ENCODE peak calls at places on chromosomes 7 and 10, in nine cellular contexts. One of them, this sample, is unnamed.
A peak's percentile ranks its signal among the peaks of the same experiment; 100 is the strongest.

GRCh38 chr7:80659120-80660055 is 20.9 kb downstream of the CD36 start:
- DNase-seq in COR-L47: peak; percentile 27
- DNase-seq in CD8-positive, alpha-beta memory T cell: no peak
- DNase-seq in anterior cingulate cortex: no peak
- DNase-seq in CD4-positive, alpha-beta memory T cell: no peak
- DNase-seq in AG10803: peak; percentile 34
- DNase-seq in fibroblast of mammary gland: peak; percentile 59
- DNase-seq in WTC11: no peak
- DNase-seq in G401: peak; percentile 29
- DNase-seq in this sample: no peak

GRCh38 chr10:86366033-86366901 is at the start of gene GRID1:
- DNase-seq in CD4-positive, alpha-beta memory T cell: no peak
- DNase-seq in WTC11: peak; percentile 58
- DNase-seq in G401: peak; percentile 22
- DNase-seq in AG10803: no peak
- DNase-seq in fibroblast of mammary gland: no peak
- DNase-seq in anterior cingulate cortex: peak; percentile 77
- DNase-seq in CD8-positive, alpha-beta memory T cell: no peak
- DNase-seq in COR-L47: no peak
- DNase-seq in this sample: peak; percentile 94

GRCh38 chr10:34124522-34125035 is 690.5 kb downstream of the PARD3 start:
- DNase-seq in anterior cingulate cortex: no peak
- DNase-seq in fibroblast of mammary gland: peak; percentile 73
- DNase-seq in G401: no peak
- DNase-seq in CD4-positive, alpha-beta memory T cell: no peak
- DNase-seq in COR-L47: no peak
- DNase-seq in CD8-positive, alpha-beta memory T cell: no peak
- DNase-seq in WTC11: no peak
- DNase-seq in AG10803: peak; percentile 73
- DNase-seq in this sample: no peak

GRCh38 chr7:95861041-95861440 is 88.7 kb downstream of the DYNC1I1 start:
- DNase-seq in AG10803: peak; percentile 46
- DNase-seq in G401: no peak
- DNase-seq in anterior cingulate cortex: no peak
- DNase-seq in COR-L47: no peak
- DNase-seq in CD4-positive, alpha-beta memory T cell: no peak
- DNase-seq in CD8-positive, alpha-beta memory T cell: no peak
- DNase-seq in WTC11: no peak
- DNase-seq in fibroblast of mammary gland: no peak
- DNase-seq in this sample: no peak

GRCh38 chr7:157684596-157685429 is 348.0 kb downstream of the DNAJB6 start:
- DNase-seq in COR-L47: no peak
- DNase-seq in WTC11: peak; percentile 47
- DNase-seq in CD4-positive, alpha-beta memory T cell: no peak
- DNase-seq in AG10803: no peak
- DNase-seq in G401: no peak
- DNase-seq in anterior cingulate cortex: no peak
- DNase-seq in CD8-positive, alpha-beta memory T cell: no peak
- DNase-seq in fibroblast of mammary gland: no peak
- DNase-seq in this sample: no peak

GRCh38 chr10:76357726-76358125 is 926.3 kb downstream of the LRMDA start:
- DNase-seq in fibroblast of mammary gland: no peak
- DNase-seq in G401: no peak
- DNase-seq in anterior cingulate cortex: no peak
- DNase-seq in WTC11: no peak
- DNase-seq in CD8-positive, alpha-beta memory T cell: no peak
- DNase-seq in CD4-positive, alpha-beta memory T cell: no peak
- DNase-seq in COR-L47: no peak
- DNase-seq in AG10803: no peak
- DNase-seq in this sample: no peak

GRCh38 chr7:65554-65953 is 126.8 kb upstream of the FAM20C start:
- DNase-seq in COR-L47: no peak
- DNase-seq in AG10803: peak; percentile 50
- DNase-seq in CD4-positive, alpha-beta memory T cell: no peak
- DNase-seq in anterior cingulate cortex: no peak
- DNase-seq in fibroblast of mammary gland: peak; percentile 69
- DNase-seq in G401: no peak
- DNase-seq in CD8-positive, alpha-beta memory T cell: no peak
- DNase-seq in WTC11: no peak
- DNase-seq in this sample: no peak

GRCh38 chr7:17507717-17508116 is 209.3 kb downstream of the AHR start:
- DNase-seq in COR-L47: no peak
- DNase-seq in G401: no peak
- DNase-seq in anterior cingulate cortex: no peak
- DNase-seq in WTC11: no peak
- DNase-seq in fibroblast of mammary gland: no peak
- DNase-seq in AG10803: no peak
- DNase-seq in CD4-positive, alpha-beta memory T cell: no peak
- DNase-seq in CD8-positive, alpha-beta memory T cell: no peak
- DNase-seq in this sample: no peak

GRCh38 chr10:91536101-91536500 is 96.8 kb downstream of the PPP1R3C start:
- DNase-seq in G401: no peak
- DNase-seq in AG10803: peak; percentile 97
- DNase-seq in fibroblast of mammary gland: peak; percentile 75
- DNase-seq in CD8-positive, alpha-beta memory T cell: no peak
- DNase-seq in COR-L47: no peak
- DNase-seq in CD4-positive, alpha-beta memory T cell: no peak
- DNase-seq in anterior cingulate cortex: no peak
- DNase-seq in WTC11: no peak
- DNase-seq in this sample: no peak

GRCh38 chr7:127946081-127946480 is 85.2 kb downstream of the LRRC4 start:
- DNase-seq in fibroblast of mammary gland: no peak
- DNase-seq in G401: no peak
- DNase-seq in WTC11: no peak
- DNase-seq in anterior cingulate cortex: no peak
- DNase-seq in COR-L47: no peak
- DNase-seq in CD8-positive, alpha-beta memory T cell: no peak
- DNase-seq in CD4-positive, alpha-beta memory T cell: no peak
- DNase-seq in AG10803: no peak
- DNase-seq in this sample: no peak

GRCh38 chr10:21517983-21518628 is 7.4 kb downstream of the SKIDA1 start:
- DNase-seq in anterior cingulate cortex: no peak
- DNase-seq in fibroblast of mammary gland: peak; percentile 50
- DNase-seq in G401: peak; percentile 57
- DNase-seq in AG10803: no peak
- DNase-seq in COR-L47: peak; percentile 81
- DNase-seq in CD4-positive, alpha-beta memory T cell: peak; percentile 16
- DNase-seq in CD8-positive, alpha-beta memory T cell: no peak
- DNase-seq in WTC11: no peak
- DNase-seq in this sample: no peak

GRCh38 chr7:24572421-24573007 is 738 bp upstream of the PALS2 start:
- DNase-seq in COR-L47: no peak
- DNase-seq in CD4-positive, alpha-beta memory T cell: peak; percentile 9
- DNase-seq in fibroblast of mammary gland: peak; percentile 46
- DNase-seq in AG10803: peak; percentile 44
- DNase-seq in anterior cingulate cortex: peak; percentile 41
- DNase-seq in G401: peak; percentile 24
- DNase-seq in WTC11: no peak
- DNase-seq in CD8-positive, alpha-beta memory T cell: peak; percentile 23
- DNase-seq in this sample: peak; percentile 32

GRCh38 chr7:95690367-95690947 is 81.9 kb upstream of the DYNC1I1 start:
- DNase-seq in G401: peak; percentile 73
- DNase-seq in anterior cingulate cortex: no peak
- DNase-seq in CD4-positive, alpha-beta memory T cell: no peak
- DNase-seq in fibroblast of mammary gland: peak; percentile 63
- DNase-seq in COR-L47: peak; percentile 51
- DNase-seq in WTC11: no peak
- DNase-seq in AG10803: peak; percentile 40
- DNase-seq in CD8-positive, alpha-beta memory T cell: no peak
- DNase-seq in this sample: no peak

GRCh38 chr7:44959433-44959951 is 19.3 kb downstream of the MYO1G start:
- DNase-seq in COR-L47: no peak
- DNase-seq in CD8-positive, alpha-beta memory T cell: peak; percentile 69
- DNase-seq in AG10803: peak; percentile 8
- DNase-seq in WTC11: no peak
- DNase-seq in anterior cingulate cortex: no peak
- DNase-seq in fibroblast of mammary gland: peak; percentile 17
- DNase-seq in G401: no peak
- DNase-seq in CD4-positive, alpha-beta memory T cell: peak; percentile 63
- DNase-seq in this sample: no peak

GRCh38 chr7:131717181-131717580 is 160.8 kb upstream of the PODXL start:
- DNase-seq in anterior cingulate cortex: no peak
- DNase-seq in fibroblast of mammary gland: no peak
- DNase-seq in AG10803: no peak
- DNase-seq in CD8-positive, alpha-beta memory T cell: no peak
- DNase-seq in WTC11: no peak
- DNase-seq in CD4-positive, alpha-beta memory T cell: no peak
- DNase-seq in COR-L47: no peak
- DNase-seq in G401: no peak
- DNase-seq in this sample: no peak